ENCODE peak calls at places on chromosome 3, in five cellular contexts. P, F, W, B and I are unnamed samples.
A peak's percentile ranks its signal among the peaks of the same experiment; 100 is the strongest.

GRCh38 chr3:131755380-131755779 is 252.6 kb upstream of the MRPL3 start:
- DNase-seq in B (no peak), P (no peak), F (no peak), W (no peak), I (no peak)

GRCh38 chr3:143201870-143202269 is 82.3 kb downstream of the CHST2 start:
- DNase-seq in F (no peak), P (no peak), B (no peak), W (no peak), I (no peak)

GRCh38 chr3:53253707-53254106 is 2.1 kb downstream of the TKT start:
- DNase-seq in F (no peak), W (no peak), B (no peak), P (no peak), I (no peak)

GRCh38 chr3:126058666-126059065 is 25.3 kb downstream of the SLC41A3 start:
- DNase-seq in P (no peak), B (no peak), W (no peak), F (no peak), I (no peak)

GRCh38 chr3:126294211-126294801 is 62.9 kb downstream of the KLF15 start:
- DNase-seq in W (no peak), P (no peak), F (no peak), B (no peak), I (no peak)

GRCh38 chr3:42097166-42097946 is 6.2 kb downstream of the TRAK1 start:
- DNase-seq in W (no peak), F (peak; percentile 94), B (no peak), P (no peak), I (peak; percentile 90)

GRCh38 chr3:8442993-8443670 is 58.5 kb upstream of the LMCD1 start:
- DNase-seq in F (peak; percentile 34), B (no peak), P (peak; percentile 24), W (no peak), I (peak; percentile 51)

GRCh38 chr3:81643721-81644120 is 117.7 kb downstream of the GBE1 start:
- DNase-seq in F (peak; percentile 22), W (peak; percentile 16), B (no peak), P (peak; percentile 45), I (peak; percentile 16)

GRCh38 chr3:189824629-189825312 is 193.6 kb downstream of the TP63 start:
- DNase-seq in F (peak; percentile 95), B (no peak), P (no peak), W (no peak), I (peak; percentile 81)

GRCh38 chr3:13654330-13655073 is 105.6 kb downstream of the FBLN2 start:
- DNase-seq in B (peak; percentile 84), W (peak; percentile 85), P (no peak), F (no peak), I (no peak)

GRCh38 chr3:53318522-53318921 is 28.8 kb downstream of the DCP1A start:
- DNase-seq in P (no peak), B (no peak), W (no peak), F (peak; percentile 53), I (peak; percentile 74)

GRCh38 chr3:69020424-69020823 is 6.9 kb upstream of the EOGT start:
- DNase-seq in W (no peak), B (no peak), P (no peak), F (no peak), I (no peak)

GRCh38 chr3:109927161-109927560 is 589.8 kb upstream of the DPPA4 start:
- DNase-seq in F (peak; percentile 97), W (no peak), P (no peak), B (no peak), I (peak; percentile 92)

GRCh38 chr3:139521144-139521543 is 18.4 kb downstream of the RBP1 start:
- DNase-seq in B (no peak), W (no peak), F (no peak), P (no peak), I (no peak)

GRCh38 chr3:124887177-124887995 is at the start of gene ITGB5:
- DNase-seq in B (peak; percentile 86), W (peak; percentile 91), F (peak; percentile 64), P (peak; percentile 90), I (peak; percentile 86)

GRCh38 chr3:192408007-192408655 is 319.2 kb downstream of the FGF12 start:
- DNase-seq in B (peak; percentile 75), F (peak; percentile 46), P (peak; percentile 51), W (peak; percentile 73), I (no peak)

GRCh38 chr3:23203651-23204111 is 554 bp downstream of the UBE2E2 start:
- DNase-seq in F (peak; percentile 1), P (peak; percentile 25), B (peak; percentile 77), W (peak; percentile 53), I (peak; percentile 10)

GRCh38 chr3:37723585-37723984 is 138.1 kb upstream of the CTDSPL start:
- DNase-seq in P (no peak), W (no peak), B (no peak), F (no peak), I (no peak)

GRCh38 chr3:74531491-74531890 is 83.0 kb downstream of the CNTN3 start:
- DNase-seq in B (no peak), P (no peak), F (no peak), W (no peak), I (peak; percentile 37)

GRCh38 chr3:146160233-146160963 is 586 bp downstream of the PLOD2 start:
- DNase-seq in F (peak; percentile 81), B (no peak), W (peak; percentile 91), P (peak; percentile 84), I (peak; percentile 72)

GRCh38 chr3:161890147-161890625 is 393.6 kb downstream of the OTOL1 start:
- DNase-seq in W (no peak), B (no peak), F (peak; percentile 99), P (no peak), I (peak; percentile 87)

GRCh38 chr3:149507491-149508324 is 33.2 kb downstream of the TM4SF4 start:
- DNase-seq in B (no peak), P (no peak), F (peak; percentile 57), W (no peak), I (peak; percentile 34)

GRCh38 chr3:62662680-62663079 is 212.5 kb downstream of the CADPS start:
- DNase-seq in B (no peak), P (no peak), F (no peak), W (no peak), I (no peak)

GRCh38 chr3:37904614-37905047 is 43.0 kb downstream of the CTDSPL start:
- DNase-seq in B (no peak), W (peak; percentile 39), P (no peak), F (peak; percentile 59), I (peak; percentile 77)

GRCh38 chr3:171760475-171760874 is 49.8 kb downstream of the PLD1 start:
- DNase-seq in W (no peak), F (no peak), B (no peak), P (no peak), I (no peak)

GRCh38 chr3:173221010-173221409 is 80.0 kb upstream of the SPATA16 start:
- DNase-seq in P (no peak), B (no peak), W (peak; percentile 5), F (no peak), I (peak; percentile 1)

GRCh38 chr3:123628996-123629746 is 44.3 kb upstream of the HACD2 start:
- DNase-seq in W (no peak), P (no peak), B (no peak), F (no peak), I (no peak)
- TF ChIP-seq CTCF in W (no peak), P (no peak), B (no peak), F (no peak), I (no peak)

DNA sequence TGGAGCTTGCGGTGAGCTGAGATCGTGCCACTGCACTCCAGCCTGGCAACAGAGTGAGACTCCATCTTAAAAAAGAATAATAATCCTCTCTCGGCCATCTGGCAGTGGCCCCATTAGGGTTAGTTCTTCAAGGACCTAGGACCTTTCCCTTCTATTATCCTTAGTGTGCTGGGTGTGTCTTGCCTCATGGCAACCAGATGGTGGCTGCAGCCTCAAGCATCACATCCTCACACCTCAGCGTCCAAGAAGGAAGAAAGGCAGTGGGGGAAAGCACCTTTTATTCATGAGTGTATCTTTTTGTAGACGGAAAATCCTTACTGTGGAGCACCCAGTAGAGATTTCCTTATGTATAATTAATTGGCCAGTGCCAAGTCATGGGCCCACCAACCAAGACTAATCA is 42.7 kb upstream of the TFRC start:
- DNase-seq in F (no peak), P (no peak), W (no peak), B (no peak), I (no peak)
- H3K4me3 ChIP-seq in F (no peak overlapping the region), P (no peak overlapping the region), W (no peak overlapping the region), B (no peak overlapping the region), I (no peak overlapping the region)

DNA sequence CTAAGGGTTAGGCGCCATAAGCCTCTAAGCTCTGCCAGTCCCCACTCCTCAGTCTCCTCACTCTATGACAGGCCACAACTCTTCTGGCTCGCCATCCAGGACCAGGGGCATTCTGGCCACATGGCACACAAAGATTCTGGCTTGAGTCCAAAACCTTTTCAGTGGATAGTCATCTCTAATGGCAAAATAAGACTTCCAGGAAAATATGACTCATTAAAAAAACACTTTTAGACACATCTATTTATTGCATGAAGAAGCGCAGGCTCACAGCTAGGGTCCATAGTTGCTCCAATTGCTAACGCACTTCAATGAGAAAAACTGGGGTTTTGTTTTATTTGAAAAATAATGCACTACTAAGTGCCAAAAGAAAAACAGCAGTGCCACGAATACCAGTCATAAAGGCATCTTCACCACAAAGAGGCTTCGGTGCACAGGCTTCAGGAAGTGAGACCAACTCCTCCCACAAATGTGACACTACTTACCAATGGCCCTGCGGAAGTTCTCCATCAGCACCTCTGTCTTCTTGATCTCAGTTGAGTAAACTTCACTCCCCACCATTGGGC is 11.1 kb downstream of the RUVBL1 start:
- DNase-seq in P (no peak), F (peak; percentile 88), B (no peak), W (no peak), I (peak; percentile 64)
- TF ChIP-seq CTCF in P (no peak), F (no peak), B (no peak), W (no peak), I (no peak)

GRCh38 chr3:98980915-98981596 is 79.6 kb upstream of the DCBLD2 start:
- DNase-seq in P (no peak), W (no peak), B (no peak), F (peak; percentile 98), I (peak; percentile 82)
- H3K4me3 ChIP-seq in P (no peak overlapping the region), W (no peak overlapping the region), B (no peak overlapping the region), F (peak overlapping the region; percentile 63), I (no peak overlapping the region)

DNA sequence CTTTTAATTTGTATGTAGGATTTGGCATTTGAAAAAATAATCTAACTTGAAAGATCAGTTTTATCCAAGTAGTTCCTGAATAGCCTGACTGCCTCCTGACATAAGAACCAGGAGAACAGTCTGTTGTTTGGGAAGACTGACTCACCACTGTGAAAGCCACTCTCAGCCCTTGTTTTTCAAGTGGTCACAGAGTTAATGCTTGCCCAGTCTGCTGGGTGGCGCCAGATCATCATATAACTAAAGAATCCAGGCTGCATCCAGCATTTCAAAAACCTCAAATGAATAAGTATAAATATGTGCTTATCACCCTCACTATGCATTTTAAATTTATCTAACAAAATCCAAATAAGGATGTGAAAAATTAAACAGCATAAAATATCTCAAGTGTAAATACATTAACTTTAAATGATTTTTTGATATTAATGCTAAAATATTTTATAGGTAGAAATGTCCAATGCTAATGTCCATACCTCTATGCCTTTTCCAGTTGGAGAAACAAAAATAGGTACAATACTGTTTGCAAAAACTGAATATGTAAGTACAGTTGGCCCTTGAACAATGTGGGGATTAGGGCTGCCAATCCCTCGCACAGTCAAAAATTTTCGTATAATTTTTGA is 26.9 kb upstream of the ZBBX start:
- DNase-seq in P (peak; percentile 82), W (peak; percentile 81), F (peak; percentile 67), B (no peak), I (peak; percentile 20)
- TF ChIP-seq CTCF in P (peak; percentile 42), W (peak; percentile 89), F (peak; percentile 62), B (no peak), I (peak; percentile 1)